ENCODE peak calls at places on chromosomes 2 and 18, in nine cellular contexts. A is RPMI8226; O is neural crest cell; Q is A549; R is activated T-cell treated with anti-CD3 and anti-CD28 coated beads for 1 hour; P is frontal cortex; N is CD8-positive, alpha-beta memory T cell; Z is naive B cell; K is AG20443. V is an unnamed sample.

GRCh38 chr2:191677091-191677645 is 768 bp upstream of the NABP1 start:
- DNase-seq in P (peak; percentile 24), R (no peak), K (peak; percentile 77), N (no peak), O (no peak), A (peak; percentile 71), Q (peak; percentile 48), Z (peak; percentile 45), V (peak; percentile 90)

GRCh38 chr2:64914735-64915509 is 74.3 kb upstream of the SLC1A4 start:
- DNase-seq in K (no peak), N (no peak), O (no peak), Q (no peak), R (no peak), P (no peak), A (peak; percentile 91), Z (peak; percentile 57), V (peak; percentile 64)

GRCh38 chr18:58557013-58557435 is 71.9 kb downstream of the ALPK2 start:
- DNase-seq in N (no peak), R (no peak), A (no peak), Z (peak; percentile 62), Q (no peak), K (no peak), P (no peak), O (no peak), V (no peak)

GRCh38 chr2:100234141-100234540 is 88.2 kb downstream of the LONRF2 start:
- DNase-seq in N (no peak), P (no peak), O (no peak), Z (no peak), K (peak; percentile 28), A (no peak), Q (no peak), R (no peak), V (no peak)

GRCh38 chr2:222714361-222715256 is 43.2 kb downstream of the MOGAT1 start:
- DNase-seq in Q (no peak), Z (no peak), R (no peak), N (no peak), A (no peak), P (no peak), O (no peak), K (no peak), V (no peak)

GRCh38 chr2:28150211-28150879 is 242.3 kb upstream of the FOSL2 start:
- DNase-seq in O (no peak), Q (no peak), P (no peak), N (no peak), R (no peak), Z (no peak), A (no peak), K (no peak), V (no peak)

GRCh38 chr2:65027611-65028244 is 28.5 kb upstream of the CEP68 start:
- DNase-seq in N (no peak), O (no peak), Z (no peak), K (no peak), P (no peak), R (no peak), A (no peak), Q (no peak), V (no peak)

GRCh38 chr18:27954226-27954625 is 222.7 kb downstream of the CDH2 start:
- DNase-seq in K (peak; percentile 11), R (no peak), P (no peak), N (no peak), A (no peak), Q (no peak), Z (no peak), O (no peak), V (no peak)

GRCh38 chr2:187093771-187094412 is 244.9 kb upstream of the ZSWIM2 start:
- DNase-seq in N (no peak), K (no peak), Z (no peak), P (no peak), O (no peak), R (no peak), Q (no peak), A (no peak), V (no peak)

GRCh38 chr18:76450912-76451421 is 44.1 kb downstream of the ZNF516 start:
- DNase-seq in K (peak; percentile 78), R (no peak), N (peak; percentile 16), Q (no peak), O (no peak), A (no peak), Z (no peak), P (no peak), V (no peak)

GRCh38 chr18:76052196-76052595 is 442.8 kb downstream of the ZNF516 start:
- DNase-seq in O (no peak), N (no peak), Z (no peak), K (no peak), Q (no peak), A (no peak), R (no peak), P (no peak), V (no peak)

GRCh38 chr2:8281950-8282857 is 399.7 kb upstream of the ID2 start:
- DNase-seq in O (no peak), R (no peak), Q (no peak), N (no peak), Z (no peak), A (no peak), P (no peak), K (no peak), V (no peak)

GRCh38 chr2:138910427-138910826 is 130.2 kb upstream of the NXPH2 start:
- DNase-seq in A (no peak), Z (no peak), Q (no peak), N (no peak), O (no peak), R (no peak), K (no peak), P (no peak), V (no peak)

GRCh38 chr2:174593574-174594203 is 3.9 kb downstream of the WIPF1 start:
- DNase-seq in Z (peak; percentile 86), K (peak; percentile 65), R (peak; percentile 35), A (peak; percentile 90), P (no peak), Q (no peak), N (peak; percentile 90), O (no peak), V (peak; percentile 54)

GRCh38 chr2:57906152-57906732 is 140.4 kb upstream of the VRK2 start:
- DNase-seq in Q (peak; percentile 81), R (no peak), O (no peak), Z (peak; percentile 24), P (peak; percentile 11), K (peak; percentile 77), N (no peak), A (peak; percentile 23), V (no peak)

GRCh38 chr2:119486886-119487285 is 37.4 kb downstream of the SCTR start:
- DNase-seq in K (peak; percentile 46), Z (no peak), A (no peak), N (no peak), R (no peak), O (no peak), P (no peak), Q (peak; percentile 44), V (no peak)

GRCh38 chr2:218261424-218262273 is 834 bp downstream of the GPBAR1 start:
- DNase-seq in A (no peak), Q (no peak), P (no peak), R (no peak), N (no peak), O (no peak), K (no peak), Z (peak; percentile 24), V (no peak)

GRCh38 chr2:73877071-73877802 is 15.6 kb upstream of the ACTG2 start:
- DNase-seq in P (no peak), K (no peak), O (no peak), Z (no peak), R (no peak), N (no peak), A (peak; percentile 9), Q (no peak), V (no peak)

GRCh38 chr2:54834721-54835120 is 111.3 kb downstream of the EML6 start:
- DNase-seq in N (no peak), O (no peak), P (no peak), Q (no peak), R (no peak), Z (no peak), A (no peak), K (no peak), V (no peak)

GRCh38 chr2:71458413-71459083 is 5.2 kb downstream of the DYSF start:
- DNase-seq in R (no peak), K (peak; percentile 60), A (no peak), Z (no peak), P (no peak), O (no peak), N (no peak), Q (no peak), V (no peak)

GRCh38 chr2:30757737-30758136 is 49.5 kb downstream of the CAPN13 start:
- DNase-seq in N (no peak), Q (no peak), A (no peak), K (no peak), Z (no peak), P (no peak), O (no peak), R (no peak), V (no peak)

GRCh38 chr2:186256540-186256939 is 229.5 kb upstream of the ZC3H15 start:
- DNase-seq in O (no peak), P (no peak), N (no peak), Q (peak; percentile 50), K (peak; percentile 33), Z (no peak), A (peak; percentile 32), R (no peak), V (no peak)

GRCh38 chr2:113240150-113240914 is 38.4 kb downstream of the PAX8 start:
- DNase-seq in O (no peak), N (no peak), R (no peak), Z (no peak), Q (peak; percentile 87), K (peak; percentile 92), P (peak; percentile 72), A (peak; percentile 92), V (no peak)

GRCh38 chr2:240765007-240765406 is 55.0 kb downstream of the KIF1A start:
- DNase-seq in R (no peak), Z (no peak), A (no peak), K (no peak), P (no peak), Q (no peak), N (no peak), O (no peak), V (no peak)

GRCh38 chr2:52253605-52254004 is 1221.7 kb upstream of the NRXN1 start:
- DNase-seq in A (no peak), O (no peak), P (no peak), R (no peak), Z (no peak), N (no peak), Q (no peak), K (no peak), V (no peak)

GRCh38 chr18:29523371-29523770 is 1346.4 kb upstream of the CDH2 start:
- DNase-seq in R (no peak), A (no peak), Z (no peak), Q (no peak), P (no peak), N (no peak), O (no peak), K (no peak), V (no peak)

GRCh38 chr2:215843579-215843978 is 169.8 kb downstream of the MREG start:
- DNase-seq in A (no peak), O (no peak), Z (no peak), P (no peak), Q (peak; percentile 37), K (peak; percentile 85), R (no peak), N (no peak), V (no peak)

V was measured in T-helper 2 cell.